ENCODE peak calls at places on chromosome 2, in seven cellular contexts. F, V, X, C, G, R and U are unnamed samples.

GRCh38 chr2:147808520-147808919 is 36.3 kb upstream of the ACVR2A start:
- DNase-seq in F (no peak), V (no peak), X (no peak), C (no peak), G (no peak), R (no peak), U (no peak)

GRCh38 chr2:120390381-120391055 is 44.6 kb downstream of the INHBB start:
- DNase-seq in F (no peak), V (no peak), X (no peak), C (no peak), G (no peak), R (no peak), U (no peak)

GRCh38 chr2:162716122-162716521 is 122.4 kb downstream of the KCNH7 start:
- DNase-seq in F (no peak), V (no peak), X (no peak), C (no peak), G (no peak), R (no peak), U (no peak)

GRCh38 chr2:23002234-23002633 is 382.7 kb upstream of the KLHL29 start:
- DNase-seq in F (no peak), V (no peak), X (no peak), C (no peak), G (no peak), R (no peak), U (no peak)

GRCh38 chr2:120496759-120497158 is 150.8 kb downstream of the INHBB start:
- DNase-seq in F (no peak), V (no peak), X (no peak), C (no peak), G (no peak), R (no peak), U (no peak)

GRCh38 chr2:226993171-226993570 is 157.3 kb downstream of the RHBDD1 start:
- DNase-seq in F (no peak), V (peak), X (no peak), C (no peak), G (no peak), R (no peak), U (no peak)

GRCh38 chr2:7468955-7469354 is 551.7 kb downstream of the RNF144A start:
- DNase-seq in F (no peak), V (no peak), X (no peak), C (no peak), G (no peak), R (no peak), U (no peak)

GRCh38 chr2:176461098-176461497 is 191.9 kb downstream of the MTX2 start:
- DNase-seq in F (peak), V (peak), X (no peak), C (no peak), G (peak), R (no peak), U (peak)

GRCh38 chr2:240957656-240958365 is 40.6 kb upstream of the SNED1 start:
- DNase-seq in F (no peak), V (no peak), X (peak), C (no peak), G (no peak), R (no peak), U (no peak)

GRCh38 chr2:236824836-236825235 is 255.2 kb downstream of the ACKR3 start:
- DNase-seq in F (no peak), V (peak), X (no peak), C (no peak), G (no peak), R (no peak), U (no peak)

GRCh38 chr2:54658548-54659207 is 64.8 kb upstream of the EML6 start:
- DNase-seq in F (peak), V (no peak), X (no peak), C (no peak), G (peak), R (no peak), U (peak)

GRCh38 chr2:138423745-138424144 is 77.8 kb upstream of the SPOPL start:
- DNase-seq in F (no peak), V (no peak), X (no peak), C (no peak), G (no peak), R (no peak), U (no peak)

GRCh38 chr2:230658577-230658876 is 54.1 kb upstream of the CAB39 start:
- DNase-seq in F (no peak), V (no peak), X (no peak), C (no peak), G (no peak), R (no peak), U (no peak)

GRCh38 chr2:215137741-215138340 is 585 bp downstream of the ABCA12 start:
- DNase-seq in F (peak), V (peak), X (no peak), C (no peak), G (peak), R (no peak), U (peak)

GRCh38 chr2:203683932-203684556 is 22.4 kb upstream of the CD28 start:
- DNase-seq in F (peak), V (peak), X (no peak), C (no peak), G (peak), R (no peak), U (peak)

GRCh38 chr2:70328921-70329561 is 27.2 kb upstream of the FAM136A start:
- DNase-seq in F (peak), V (peak), X (peak), C (no peak), G (no peak), R (no peak), U (peak)

GRCh38 chr2:69917854-69918253 is 2.9 kb downstream of the MXD1 start:
- DNase-seq in F (peak), V (peak), X (no peak), C (peak), G (peak), R (no peak), U (peak)

GRCh38 chr2:234996467-234997270 is 44.9 kb downstream of the SH3BP4 start:
- DNase-seq in F (peak), V (no peak), X (peak), C (no peak), G (peak), R (no peak), U (peak)

GRCh38 chr2:71830497-71831207 is 317.0 kb downstream of the CYP26B1 start:
- DNase-seq in F (peak), V (no peak), X (no peak), C (no peak), G (peak), R (no peak), U (no peak)